ENCODE peak calls at places on chromosomes 12 and 14, in seven cellular contexts. R, A, N, K, M, J and S are unnamed samples.

GRCh38 chr14:89973234-89973823 is 17.6 kb downstream of the TDP1 start:
- DNase-seq in R (peak), A (peak), N (peak), K (peak), M (no peak), J (peak), S (peak)

GRCh38 chr12:64670856-64671639 is 60.8 kb downstream of the RASSF3 start:
- DNase-seq in R (no peak), A (peak), N (peak), K (no peak), M (no peak), J (no peak), S (no peak)

GRCh38 chr14:103207404-103208072 is 84.3 kb downstream of the TNFAIP2 start:
- DNase-seq in R (no peak), A (no peak), N (no peak), K (peak), M (peak), J (no peak), S (peak)

GRCh38 chr12:59067068-59067467 is 146.8 kb upstream of the LRIG3 start:
- DNase-seq in R (peak), A (peak), N (no peak), K (no peak), M (no peak), J (no peak), S (no peak)

GRCh38 chr14:74019743-74020142 is 594 bp downstream of the BBOF1 start:
- DNase-seq in R (peak), A (peak), N (peak), K (no peak), M (no peak), J (no peak), S (no peak)

GRCh38 chr14:71803539-71804260 is 128.5 kb upstream of the RGS6 start:
- DNase-seq in R (peak), A (peak), N (no peak), K (no peak), M (no peak), J (no peak), S (no peak)

GRCh38 chr12:27779416-27779815 is 617 bp upstream of the KLHL42 start:
- DNase-seq in R (no peak), A (no peak), N (peak), K (peak), M (no peak), J (peak), S (no peak)

GRCh38 chr12:114241973-114242434 is 163.9 kb downstream of the TBX5 start:
- DNase-seq in R (no peak), A (no peak), N (no peak), K (peak), M (no peak), J (no peak), S (no peak)

GRCh38 chr14:93329965-93330608 is 2.7 kb downstream of the BTBD7 start:
- DNase-seq in R (no peak), A (no peak), N (no peak), K (no peak), M (no peak), J (no peak), S (no peak)

GRCh38 chr12:41899577-41899976 is 245.1 kb downstream of the GXYLT1 start:
- DNase-seq in R (no peak), A (no peak), N (no peak), K (no peak), M (no peak), J (no peak), S (no peak)

GRCh38 chr12:1842183-1842904 is 22.0 kb downstream of the LRTM2 start:
- DNase-seq in R (no peak), A (no peak), N (no peak), K (peak), M (peak), J (no peak), S (no peak)

GRCh38 chr14:85607571-85608219 is 77.8 kb downstream of the FLRT2 start:
- DNase-seq in R (peak), A (peak), N (no peak), K (no peak), M (no peak), J (no peak), S (no peak)

GRCh38 chr12:74538491-74539258 is 1.0 kb downstream of the ATXN7L3B start:
- DNase-seq in R (no peak), A (no peak), N (no peak), K (no peak), M (no peak), J (no peak), S (no peak)

DNA sequence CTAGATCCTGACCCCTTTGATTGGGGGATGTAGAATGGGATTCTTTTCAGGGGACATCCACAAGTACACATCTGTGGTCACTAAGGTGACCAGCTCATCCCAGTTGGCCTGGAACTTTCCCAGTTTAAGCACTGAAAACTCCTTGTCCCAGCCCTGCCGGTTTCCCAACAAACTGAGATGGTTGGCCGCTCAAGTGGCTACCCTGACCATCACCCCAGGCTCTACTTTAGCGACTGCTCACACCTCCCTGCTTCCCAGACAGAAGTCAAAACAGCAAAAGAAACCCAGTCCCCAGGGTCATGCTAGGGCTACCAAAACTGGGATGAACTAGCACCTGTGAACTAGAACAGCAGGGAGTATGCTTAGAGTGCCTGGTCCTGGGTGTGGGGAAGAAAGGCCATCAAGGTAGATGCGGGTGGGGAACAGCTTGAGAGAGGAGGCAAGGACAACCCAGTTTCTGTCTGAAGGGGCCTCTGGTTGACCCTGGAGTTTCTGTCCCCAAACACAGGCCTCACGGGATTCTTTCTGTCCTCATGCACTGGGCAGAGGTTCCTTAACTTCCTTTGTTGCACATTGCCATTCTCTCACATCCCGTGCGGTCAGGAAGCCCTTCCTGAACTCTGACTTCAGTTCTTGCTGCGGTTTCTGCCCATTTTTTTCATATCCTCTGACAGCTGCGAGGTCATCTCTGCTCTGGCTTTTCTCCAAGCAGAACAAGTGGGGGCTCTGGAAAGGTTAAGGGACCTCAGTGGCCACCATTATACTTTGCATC is 1.6 kb downstream of the LTB4R start:
- DNase-seq in R (no peak), A (peak), N (peak), K (no peak), M (no peak), J (no peak), S (no peak)
- H3K27ac ChIP-seq in R (no peak), A (no peak), N (peak), K (no peak), M (peak), J (peak), S (peak)

GRCh38 chr14:55807059-55807499 is 227.1 kb downstream of the KTN1 start:
- DNase-seq in R (no peak), A (peak), N (peak), K (no peak), M (peak), J (no peak), S (peak)
- H3K27ac ChIP-seq in R (no peak), A (no peak), N (no peak), K (no peak), M (peak), J (no peak), S (no peak)

GRCh38 chr12:117202033-117202432 is 11.8 kb upstream of the FBXO21 start:
- DNase-seq in R (no peak), A (no peak), N (no peak), K (no peak), M (no peak), J (no peak), S (no peak)
- H3K27ac ChIP-seq in R (no peak), A (no peak), N (no peak), K (no peak), M (no peak), J (no peak), S (no peak)

DNA sequence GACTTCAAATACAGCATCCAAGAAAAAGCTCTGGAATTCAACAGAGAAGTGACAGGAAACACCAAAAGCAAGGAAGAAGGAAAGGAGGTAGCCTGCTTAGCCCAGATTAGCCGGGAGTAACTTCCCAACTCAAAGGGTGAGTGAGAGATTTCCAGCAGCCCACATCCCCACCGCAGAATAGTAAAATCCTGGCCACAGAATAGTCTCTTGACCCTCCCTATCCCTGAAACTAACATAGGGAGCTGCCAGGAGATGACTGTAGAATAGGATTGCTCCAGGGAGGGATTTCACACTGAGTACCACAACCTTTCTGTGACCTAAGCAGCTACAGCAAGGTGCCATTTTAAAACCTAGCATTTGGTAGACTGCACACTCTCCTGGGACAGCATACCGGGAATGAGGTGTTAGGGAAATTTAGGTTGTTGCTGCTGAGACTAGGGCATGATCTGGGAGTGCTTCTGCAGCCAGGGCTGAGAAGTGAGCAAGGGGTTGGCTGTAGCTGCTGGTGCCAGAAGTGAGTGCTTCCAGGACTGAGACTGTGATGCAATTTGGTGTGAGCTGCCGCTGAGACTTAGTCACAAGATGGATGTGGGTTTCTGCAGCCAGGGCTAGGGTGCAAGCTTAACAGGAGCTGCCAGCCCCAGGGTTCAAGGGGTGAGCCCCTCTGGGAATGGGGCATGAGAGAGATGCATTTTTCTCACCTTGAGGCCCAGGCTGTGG is 66.0 kb downstream of the TMTC3 start:
- DNase-seq in R (peak), A (peak), N (no peak), K (no peak), M (no peak), J (no peak), S (peak)
- H3K27ac ChIP-seq in R (no peak), A (peak), N (no peak), K (no peak), M (no peak), J (no peak), S (no peak)

GRCh38 chr12:52251367-52252055 is 18.5 kb downstream of the KRT7 start:
- DNase-seq in R (no peak), A (no peak), N (no peak), K (no peak), M (no peak), J (no peak), S (no peak)

GRCh38 chr12:52254180-52254964 is 20.1 kb upstream of the KRT86 start:
- DNase-seq in R (no peak), A (no peak), N (no peak), K (no peak), M (peak), J (no peak), S (no peak)

GRCh38 chr12:52254965-52255751 is 19.3 kb upstream of the KRT86 start:
- DNase-seq in R (no peak), A (no peak), N (no peak), K (no peak), M (peak), J (no peak), S (no peak)

GRCh38 chr12:52253391-52254179 is 20.5 kb downstream of the KRT7 start:
- DNase-seq in R (no peak), A (no peak), N (no peak), K (no peak), M (no peak), J (no peak), S (no peak)

DNA sequence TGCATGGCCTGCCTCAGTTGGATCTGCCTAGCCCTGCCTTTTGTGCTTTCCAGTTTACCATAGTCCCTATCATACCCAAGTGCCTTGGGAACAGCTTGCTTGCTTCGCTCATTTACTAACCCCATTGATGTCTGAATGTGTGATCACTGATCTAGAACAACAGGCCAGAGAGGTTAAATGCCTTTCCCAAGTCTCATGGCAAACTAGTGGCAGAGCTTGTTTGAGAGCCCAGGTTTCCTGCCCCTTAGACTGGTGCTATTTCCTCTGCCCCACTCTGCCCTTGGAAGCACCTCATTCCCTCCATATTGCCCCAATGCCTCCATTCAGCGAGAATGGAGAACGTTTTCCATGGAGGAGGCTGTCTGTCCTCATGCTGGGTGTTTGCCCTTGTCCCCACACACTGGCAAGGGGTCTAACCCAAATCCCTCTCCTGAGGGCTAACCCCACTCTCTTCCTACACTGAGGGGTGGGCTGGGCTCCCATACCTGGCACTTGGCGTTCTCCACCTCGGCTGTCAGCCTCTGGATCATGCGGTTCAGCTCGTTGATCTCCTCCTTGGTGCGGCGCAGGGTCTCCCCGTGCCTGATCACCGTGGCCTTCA is 19.8 kb downstream of the KRT7 start:
- DNase-seq in R (no peak), A (no peak), N (no peak), K (no peak), M (no peak), J (no peak), S (no peak)
- H3K27ac ChIP-seq in R (no peak), A (no peak), N (no peak), K (no peak), M (no peak), J (no peak), S (no peak)

DNA sequence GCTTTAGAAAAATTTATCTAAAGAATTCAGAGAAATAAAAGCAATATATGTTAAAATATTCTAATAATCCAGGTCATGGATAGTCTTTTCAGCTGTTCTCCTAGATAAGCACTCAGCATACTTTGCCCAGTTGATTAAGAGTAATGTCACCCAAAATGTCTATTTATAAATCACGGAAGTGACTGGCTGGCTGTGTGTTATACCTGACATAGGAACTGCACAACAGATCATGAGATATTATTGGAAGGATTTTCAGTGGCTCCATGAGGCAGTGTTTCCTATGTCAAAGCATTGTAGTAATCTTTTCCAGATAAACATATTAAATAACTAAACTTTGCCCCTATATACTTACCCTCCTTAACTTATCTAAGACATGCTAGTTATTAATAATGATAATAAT is 128.8 kb downstream of the ITPR2 start:
- DNase-seq in R (no peak), A (no peak), N (no peak), K (no peak), M (no peak), J (no peak), S (no peak)
- H3K27ac ChIP-seq in R (no peak), A (no peak), N (no peak), K (no peak), M (no peak), J (no peak), S (no peak)

DNA sequence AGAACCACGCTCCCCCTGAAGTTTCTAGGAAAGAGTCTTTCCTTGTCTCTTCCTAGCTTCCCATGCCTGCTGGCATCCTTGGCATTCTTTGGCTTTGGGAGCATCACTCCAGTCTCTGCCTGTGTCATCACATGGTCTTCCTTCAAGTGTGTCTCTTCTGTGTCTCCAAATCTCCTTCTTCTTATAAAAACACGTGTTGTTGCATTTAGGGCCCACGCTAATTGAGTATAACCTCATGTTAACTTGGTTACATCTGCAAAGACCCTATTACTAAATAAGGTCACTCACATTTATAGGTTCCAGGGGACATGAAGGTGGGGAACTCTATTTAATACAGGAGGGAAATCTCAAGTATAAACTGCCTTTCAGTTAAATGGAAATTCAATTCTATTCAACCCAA is 63.0 kb downstream of the E2F7 start:
- DNase-seq in R (no peak), A (no peak), N (no peak), K (no peak), M (no peak), J (no peak), S (no peak)
- H3K27ac ChIP-seq in R (no peak), A (no peak), N (no peak), K (no peak), M (no peak), J (no peak), S (no peak)

DNA sequence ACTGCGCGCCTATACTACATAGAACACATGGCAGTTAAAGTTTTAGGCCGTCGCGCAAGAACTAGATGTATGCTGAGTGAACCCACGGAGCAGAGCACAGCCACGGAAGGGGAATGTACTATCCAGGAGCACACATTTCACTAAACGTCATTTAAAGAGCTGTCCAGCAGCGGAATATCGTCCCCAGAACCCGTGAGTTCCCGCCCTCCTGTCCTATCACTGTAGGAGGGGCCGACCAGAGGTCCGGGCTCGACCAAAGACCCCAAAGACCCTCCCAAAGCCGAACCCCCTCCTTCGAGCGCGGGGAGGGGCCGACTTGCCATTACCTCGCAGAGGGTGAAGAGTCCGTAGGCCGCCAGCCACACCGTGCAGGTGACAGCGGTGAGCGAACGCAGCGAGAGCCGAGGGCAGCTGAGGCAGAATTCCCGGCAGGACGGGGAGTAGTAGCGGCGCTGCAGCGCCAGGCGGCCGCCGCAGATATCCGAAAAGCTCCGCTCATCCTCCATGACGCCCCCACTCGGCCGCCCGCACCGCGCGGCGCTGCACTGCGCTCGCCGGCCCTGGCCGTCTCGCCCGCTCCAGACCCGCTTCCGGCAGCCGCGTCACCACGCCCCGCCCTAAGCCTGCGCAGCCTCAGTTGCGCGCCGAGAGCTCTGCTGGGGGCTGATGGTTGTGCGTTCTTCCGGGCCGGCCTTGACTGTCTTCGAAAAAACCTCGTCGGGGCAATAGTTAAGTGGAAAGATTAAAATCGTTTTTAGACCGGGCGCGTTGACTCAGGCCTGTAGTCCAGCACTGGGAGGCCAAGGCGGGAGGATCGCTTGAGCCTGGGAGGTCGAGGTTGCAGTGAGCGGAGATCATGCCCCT is at the start of gene PIGH:
- DNase-seq in R (peak), A (peak), N (peak), K (peak), M (peak), J (peak), S (peak)
- H3K27ac ChIP-seq in R (peak), A (peak), N (peak), K (no peak), M (peak), J (peak), S (peak)

GRCh38 chr12:122096014-122096413 is 17.5 kb downstream of the MLXIP start:
- DNase-seq in R (no peak), A (no peak), N (no peak), K (no peak), M (no peak), J (no peak), S (no peak)
- H3K27ac ChIP-seq in R (no peak), A (no peak), N (peak), K (no peak), M (peak), J (peak), S (peak)